ENCODE peak calls at places on chromosomes 16 and 17, in five cellular contexts. K, S, Q, Z and L are unnamed samples.

GRCh38 chr16:11916524-11917285 is 949 bp upstream of the GSPT1 start:
- DNase-seq in K (no peak), S (no peak), Q (peak; percentile 92), Z (peak; percentile 60), L (no peak)

GRCh38 chr17:81977211-81978091 is at the start of gene ASPSCR1:
- DNase-seq in K (peak; percentile 96), S (peak; percentile 87), Q (peak; percentile 92), Z (peak; percentile 94), L (peak; percentile 77)

GRCh38 chr17:44829558-44830358 is at the start of gene GJC1:
- DNase-seq in K (peak; percentile 85), S (peak; percentile 60), Q (peak; percentile 41), Z (no peak), L (no peak)

GRCh38 chr16:49592507-49593422 is 219.2 kb downstream of the C16orf78 start:
- DNase-seq in K (peak; percentile 63), S (no peak), Q (peak; percentile 17), Z (peak; percentile 30), L (no peak)

GRCh38 chr16:84599528-84600202 is 18.2 kb downstream of the COTL1 start:
- DNase-seq in K (peak; percentile 92), S (peak; percentile 52), Q (no peak), Z (peak; percentile 51), L (no peak)

GRCh38 chr16:69924777-69925191 is 26.4 kb upstream of the CLEC18A start:
- DNase-seq in K (no peak), S (peak; percentile 85), Q (no peak), Z (no peak), L (no peak)

GRCh38 chr16:55510185-55510805 is 1.4 kb downstream of the LPCAT2 start:
- DNase-seq in K (no peak), S (no peak), Q (no peak), Z (no peak), L (no peak)

GRCh38 chr16:70163596-70163995 is 10.0 kb upstream of the CLEC18C start:
- DNase-seq in K (peak; percentile 48), S (no peak), Q (no peak), Z (no peak), L (no peak)

GRCh38 chr16:50310308-50311133 is 44.2 kb downstream of the ADCY7 start:
- DNase-seq in K (no peak), S (no peak), Q (no peak), Z (peak; percentile 19), L (no peak)

GRCh38 chr16:58116529-58116928 is 12.7 kb downstream of the CFAP20 start:
- DNase-seq in K (no peak), S (no peak), Q (no peak), Z (no peak), L (no peak)

GRCh38 chr16:75758215-75758614 is 31.9 kb upstream of the CPHXL start:
- DNase-seq in K (no peak), S (no peak), Q (no peak), Z (no peak), L (no peak)

GRCh38 chr17:36921131-36921851 is 16.0 kb upstream of the LHX1 start:
- DNase-seq in K (peak; percentile 92), S (no peak), Q (peak; percentile 92), Z (peak; percentile 43), L (no peak)

GRCh38 chr17:15157051-15157450 is 108.1 kb downstream of the PMP22 start:
- DNase-seq in K (no peak), S (no peak), Q (no peak), Z (no peak), L (no peak)

GRCh38 chr17:73168667-73169066 is 3.9 kb downstream of the SSTR2 start:
- DNase-seq in K (no peak), S (no peak), Q (no peak), Z (no peak), L (no peak)

GRCh38 chr16:83475108-83475507 is 332.7 kb upstream of the HSBP1 start:
- DNase-seq in K (no peak), S (no peak), Q (peak; percentile 5), Z (no peak), L (no peak)

GRCh38 chr16:87653234-87653633 is 50.9 kb downstream of the JPH3 start:
- DNase-seq in K (no peak), S (no peak), Q (peak; percentile 20), Z (no peak), L (no peak)

GRCh38 chr17:82217530-82218204 is 5.0 kb upstream of the CCDC57 start:
- DNase-seq in K (no peak), S (no peak), Q (peak; percentile 93), Z (peak; percentile 63), L (no peak)

GRCh38 chr16:83952940-83953795 is at the start of gene OSGIN1:
- DNase-seq in K (peak; percentile 59), S (peak; percentile 94), Q (peak; percentile 88), Z (peak; percentile 96), L (peak; percentile 1)

GRCh38 chr17:76714336-76714735 is 3.6 kb upstream of the MXRA7 start:
- DNase-seq in K (no peak), S (no peak), Q (no peak), Z (no peak), L (no peak)

GRCh38 chr17:28047806-28048205 is 5.3 kb downstream of the NLK start:
- DNase-seq in K (peak; percentile 56), S (no peak), Q (no peak), Z (no peak), L (no peak)

GRCh38 chr17:77828749-77829539 is 129.6 kb upstream of the TNRC6C start:
- DNase-seq in K (no peak), S (no peak), Q (no peak), Z (no peak), L (no peak)

GRCh38 chr16:56860226-56861020 is 4.6 kb upstream of the SLC12A3 start:
- DNase-seq in K (no peak), S (no peak), Q (no peak), Z (no peak), L (no peak)

GRCh38 chr17:72474740-72475477 is 354.1 kb downstream of the SOX9 start:
- DNase-seq in K (no peak), S (no peak), Q (no peak), Z (peak; percentile 52), L (no peak)

GRCh38 chr16:30838876-30839471 is 52.0 kb upstream of the ZNF629 start:
- DNase-seq in K (no peak), S (no peak), Q (no peak), Z (no peak), L (no peak)

GRCh38 chr16:64238576-64238975 is 883.3 kb downstream of the CDH11 start:
- DNase-seq in K (no peak), S (no peak), Q (peak; percentile 74), Z (no peak), L (no peak)

GRCh38 chr17:17975441-17975840 is 2.8 kb downstream of the DRC3 start:
- DNase-seq in K (no peak), S (no peak), Q (no peak), Z (no peak), L (no peak)

GRCh38 chr17:17071531-17072360 is 29.5 kb downstream of the MPRIP start:
- DNase-seq in K (no peak), S (no peak), Q (no peak), Z (no peak), L (no peak)

GRCh38 chr17:30554839-30555751 is 77.9 kb downstream of the GOSR1 start:
- DNase-seq in K (peak; percentile 37), S (no peak), Q (peak; percentile 34), Z (peak; percentile 26), L (no peak)

DNA sequence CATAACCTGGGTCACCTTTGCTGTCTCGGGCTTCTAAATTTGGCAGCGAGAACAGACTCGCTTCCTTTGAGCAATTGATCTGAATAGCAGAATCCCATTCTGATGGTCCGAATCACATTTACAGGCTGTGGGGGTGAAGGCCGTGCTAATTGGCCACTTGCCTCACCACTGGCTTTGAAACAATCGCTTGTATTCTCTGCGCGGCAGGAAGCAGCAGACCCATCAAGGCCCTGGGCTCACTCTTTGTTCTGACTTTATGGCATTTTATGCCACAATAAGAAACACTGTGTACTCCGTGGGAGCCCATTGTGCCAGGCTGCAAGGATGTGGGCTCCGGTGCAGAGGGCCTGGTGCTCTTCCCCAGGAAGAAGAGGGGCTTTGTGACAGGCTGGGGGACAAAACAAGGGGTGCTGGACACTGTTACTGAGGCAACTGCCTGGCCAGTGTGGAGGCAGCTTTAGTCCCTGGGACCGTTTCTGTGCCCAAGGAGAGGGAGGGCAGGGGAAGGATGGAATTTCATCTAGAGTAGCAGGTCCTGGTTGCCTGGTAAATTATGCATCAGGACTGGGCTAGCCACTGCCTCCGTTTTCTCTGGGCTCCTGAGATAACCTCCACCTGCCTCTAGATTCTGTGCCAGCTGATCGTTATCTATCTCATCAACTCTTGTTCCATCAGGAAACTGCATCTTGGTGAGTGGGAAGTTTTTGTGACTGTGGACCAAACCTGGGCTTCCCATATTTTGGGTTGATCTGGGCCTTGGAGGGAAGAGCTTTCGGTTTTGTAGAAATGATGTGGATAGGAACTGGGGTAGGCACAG is 78.5 kb downstream of the MRC2 start:
- DNase-seq in K (peak; percentile 74), S (no peak), Q (no peak), Z (no peak), L (no peak)
- H3K4me3 ChIP-seq in K (peak overlapping the region; percentile 94), S (no peak overlapping the region), Q (no peak overlapping the region), Z (peak overlapping the region; percentile 72), L (no peak overlapping the region)

GRCh38 chr17:35374766-35375344 is 1.4 kb upstream of the SLFN11 start:
- DNase-seq in K (no peak), S (no peak), Q (no peak), Z (no peak), L (no peak)
- H3K27me3 ChIP-seq in K (peaks cover 91% of the 10 kb centered on the region), S (no peaks in the 10 kb centered on the region), Q (no peaks in the 10 kb centered on the region), Z (no peaks in the 10 kb centered on the region), L (no peaks in the 10 kb centered on the region)

GRCh38 chr17:2086306-2086705 is 31.4 kb downstream of the HIC1 start:
- DNase-seq in K (no peak), S (no peak), Q (no peak), Z (no peak), L (no peak)
- H3K4me1 ChIP-seq in K (peaks cover 17% of the 10 kb centered on the region), S (peaks cover 28% of the 10 kb centered on the region), Q (peaks cover 48% of the 10 kb centered on the region), Z (peaks cover 86% of the 10 kb centered on the region), L (peaks cover 29% of the 10 kb centered on the region)

GRCh38 chr17:38454528-38454927 is 26.3 kb downstream of the ARHGAP23 start:
- DNase-seq in K (no peak), S (peak; percentile 87), Q (peak; percentile 79), Z (peak; percentile 63), L (no peak)
- H3K4me3 ChIP-seq in K (peak overlapping the region; percentile 47), S (peak overlapping the region; percentile 17), Q (peak overlapping the region; percentile 47), Z (peak overlapping the region; percentile 33), L (no peak overlapping the region)

DNA sequence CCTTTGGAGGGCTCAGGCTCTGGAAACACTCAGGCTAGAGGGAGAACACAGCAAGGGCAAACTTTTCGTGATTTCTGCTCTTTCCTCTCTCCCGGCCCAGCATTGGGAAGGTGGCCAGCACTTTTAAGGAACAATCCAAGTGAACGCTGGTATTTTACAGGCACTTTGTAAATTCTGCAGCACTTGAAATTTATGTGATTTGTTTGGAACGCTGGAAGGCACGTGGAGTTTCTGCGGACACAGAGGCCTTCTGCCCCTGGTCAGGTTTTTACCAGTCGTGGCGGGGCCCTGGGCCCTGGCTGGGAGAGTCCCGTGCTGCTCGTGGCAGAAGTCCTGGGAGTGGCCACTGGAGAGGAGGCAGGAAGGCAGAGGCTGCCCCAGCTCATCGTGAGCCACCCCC is 188.6 kb downstream of the ENGASE start:
- DNase-seq in K (no peak), S (no peak), Q (no peak), Z (no peak), L (no peak)
- H3K27me3 ChIP-seq in K (no peaks in the 10 kb centered on the region), S (no peaks in the 10 kb centered on the region), Q (peaks cover 99% of the 10 kb centered on the region), Z (no peaks in the 10 kb centered on the region), L (no peaks in the 10 kb centered on the region)

GRCh38 chr16:78715673-78716072 is 616.2 kb downstream of the WWOX start:
- DNase-seq in K (no peak), S (no peak), Q (no peak), Z (no peak), L (no peak)
- H3K4me1 ChIP-seq in K (peaks cover 6% of the 10 kb centered on the region), S (no peaks in the 10 kb centered on the region), Q (no peaks in the 10 kb centered on the region), Z (no peaks in the 10 kb centered on the region), L (no peaks in the 10 kb centered on the region)

GRCh38 chr16:3289998-3290673 is 6.8 kb downstream of the ZNF263 start:
- DNase-seq in K (no peak), S (no peak), Q (no peak), Z (no peak), L (no peak)
- H3K4me3 ChIP-seq in K (no peak overlapping the region), S (no peak overlapping the region), Q (no peak overlapping the region), Z (no peak overlapping the region), L (peak overlapping the region; percentile 14)